ENCODE peak calls at places on chromosome 21, in four cellular contexts. W, Y, S and H are unnamed samples.

GRCh38 chr21:15441060-15441493 is 288.7 kb upstream of the USP25 start:
- DNase-seq in W (no peak), Y (no peak), S (no peak), H (no peak)

GRCh38 chr21:40386301-40386911 is 460.6 kb downstream of the DSCAM start:
- DNase-seq in W (peak), Y (no peak), S (no peak), H (no peak)

GRCh38 chr21:34930971-34931370 is 118.1 kb downstream of the RUNX1 start:
- DNase-seq in W (no peak), Y (no peak), S (no peak), H (no peak)

GRCh38 chr21:45615145-45615711 is 28.3 kb upstream of the PCBP3 start:
- DNase-seq in W (peak), Y (no peak), S (peak), H (peak)

GRCh38 chr21:44434568-44434925 is 20.8 kb upstream of the LRRC3 start:
- DNase-seq in W (no peak), Y (no peak), S (no peak), H (no peak)

GRCh38 chr21:24738063-24738462 is 869.2 kb downstream of the MRPL39 start:
- DNase-seq in W (no peak), Y (no peak), S (no peak), H (no peak)

GRCh38 chr21:46517361-46517760 is 58.7 kb downstream of the DIP2A start:
- DNase-seq in W (no peak), Y (no peak), S (no peak), H (no peak)

GRCh38 chr21:35015435-35016024 is 33.6 kb downstream of the RUNX1 start:
- DNase-seq in W (no peak), Y (no peak), S (no peak), H (no peak)

GRCh38 chr21:15775291-15775690 is 45.5 kb downstream of the USP25 start:
- DNase-seq in W (no peak), Y (no peak), S (no peak), H (no peak)

GRCh38 chr21:24050233-24050632 is 1557.0 kb downstream of the MRPL39 start:
- DNase-seq in W (no peak), Y (no peak), S (no peak), H (no peak)

GRCh38 chr21:31343680-31344480 is at the start of gene TIAM1:
- DNase-seq in W (no peak), Y (no peak), S (no peak), H (no peak)

GRCh38 chr21:24903954-24904635 is 703.2 kb downstream of the MRPL39 start:
- DNase-seq in W (no peak), Y (no peak), S (no peak), H (no peak)

GRCh38 chr21:18153063-18153462 is 91.6 kb upstream of the CHODL start:
- DNase-seq in W (no peak), Y (no peak), S (no peak), H (no peak)

GRCh38 chr21:42593815-42594157 is 59.6 kb upstream of the PDE9A start:
- DNase-seq in W (no peak), Y (no peak), S (no peak), H (no peak)
- TF ChIP-seq SPI1 in W (no peak), Y (no peak), S (no peak), H (no peak)

GRCh38 chr21:36068748-36069398 is 951 bp upstream of the CBR1 start:
- DNase-seq in W (no peak), Y (no peak), S (no peak), H (no peak)

GRCh38 chr21:36064085-36064460 is 3.7 kb upstream of the SETD4 start:
- DNase-seq in W (no peak), Y (no peak), S (no peak), H (no peak)

GRCh38 chr21:36061445-36061844 is 1.1 kb upstream of the SETD4 start:
- DNase-seq in W (no peak), Y (no peak), S (no peak), H (no peak)

GRCh38 chr21:36063375-36064084 is 3.2 kb upstream of the SETD4 start:
- DNase-seq in W (no peak), Y (no peak), S (no peak), H (no peak)

GRCh38 chr21:36065497-36066036 is 4.3 kb upstream of the CBR1 start:
- DNase-seq in W (no peak), Y (no peak), S (no peak), H (no peak)
- TF ChIP-seq SPI1 in W (peak), Y (no peak), S (no peak), H (no peak)

DNA sequence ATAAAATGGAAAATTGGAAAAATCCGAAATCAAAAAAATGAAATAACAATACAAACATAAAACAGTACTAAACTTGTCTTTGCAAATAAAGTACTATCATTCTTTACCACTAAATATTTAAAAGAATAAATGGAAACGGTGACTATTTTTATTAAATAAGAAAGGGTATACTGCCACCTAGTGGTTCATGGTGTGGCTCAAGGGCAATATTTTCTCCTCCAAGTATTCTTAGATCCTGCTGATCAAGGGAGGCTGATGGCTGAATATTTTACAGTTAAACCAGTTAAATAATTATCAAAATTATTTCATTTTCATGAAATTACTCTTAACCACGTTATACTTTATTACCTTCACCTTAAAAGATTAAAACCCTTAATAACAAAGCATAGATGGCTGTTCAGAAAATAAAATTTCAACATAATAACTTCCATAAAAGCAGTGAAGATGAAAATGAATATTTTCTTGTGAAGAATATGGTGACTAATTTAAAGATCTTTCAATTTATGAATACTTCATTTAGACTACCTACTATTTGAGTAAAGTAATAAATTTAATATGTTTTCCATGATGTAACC is 1793.9 kb downstream of the NCAM2 start:
- DNase-seq in W (peak), Y (peak), S (no peak), H (peak)
- TF ChIP-seq SPI1 in W (no peak), Y (no peak), S (no peak), H (no peak)

GRCh38 chr21:43318841-43319781 is 107.8 kb downstream of the SIK1 start:
- DNase-seq in W (no peak), Y (no peak), S (peak), H (no peak)
- TF ChIP-seq SPI1 in W (no peak), Y (no peak), S (no peak), H (no peak)

DNA sequence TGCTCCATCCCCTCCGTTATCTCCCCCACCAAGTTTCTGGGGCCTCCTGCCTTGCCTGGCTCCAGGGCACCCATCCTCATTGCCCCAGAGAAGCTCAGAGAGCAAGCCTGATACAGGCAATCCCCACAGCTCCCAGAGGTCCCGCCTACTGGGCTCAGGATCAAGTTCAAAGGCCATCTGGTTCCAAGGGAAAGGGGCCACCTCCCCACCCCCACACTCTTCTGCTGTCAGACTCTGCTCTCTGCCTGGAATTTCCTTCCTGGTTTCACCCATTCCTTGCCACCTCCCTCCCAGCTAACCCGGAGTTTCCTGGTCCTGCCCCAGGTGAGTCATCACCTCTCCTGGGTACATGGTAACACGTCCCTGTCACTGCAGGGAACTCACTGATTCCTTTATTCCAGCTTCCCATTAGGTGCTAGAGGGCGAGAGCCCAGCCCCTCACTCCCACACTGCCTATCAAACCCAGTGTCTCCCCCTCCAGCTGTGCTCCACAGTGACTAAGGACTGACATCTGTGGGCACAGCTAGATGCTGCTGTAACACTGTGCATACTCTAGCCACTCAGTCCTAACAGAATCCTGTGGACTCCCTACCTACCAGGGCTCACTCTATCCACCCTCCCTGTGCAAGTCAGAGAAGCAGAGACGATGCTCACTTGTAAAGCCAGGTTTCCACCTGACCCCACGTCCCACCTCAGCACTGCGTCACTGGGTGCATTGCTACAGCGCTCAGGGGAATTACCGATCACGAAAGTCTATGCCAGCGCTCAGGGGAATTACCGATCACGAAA is 21.8 kb downstream of the RSPH1 start:
- DNase-seq in W (no peak), Y (no peak), S (no peak), H (no peak)
- TF ChIP-seq SPI1 in W (no peak), Y (no peak), S (no peak), H (no peak)